ENCODE peak calls at places on chromosomes 13 and 19, in four cellular contexts. G, V, A and K are unnamed samples.
A peak's percentile ranks its signal among the peaks of the same experiment; 100 is the strongest.

GRCh38 chr13:31385534-31385933 is 185.8 kb downstream of the B3GLCT start:
- DNase-seq in G (no peak), V (no peak), A (no peak), K (no peak)

GRCh38 chr13:43390101-43390500 is 366.7 kb downstream of the DNAJC15 start:
- DNase-seq in G (no peak), V (no peak), A (no peak), K (no peak)

GRCh38 chr13:68609671-68610070 is 1379.5 kb upstream of the PCDH9 start:
- DNase-seq in G (no peak), V (no peak), A (no peak), K (no peak)

GRCh38 chr19:31693131-31693700 is 344.0 kb upstream of the TSHZ3 start:
- DNase-seq in G (no peak), V (no peak), A (no peak), K (no peak)

GRCh38 chr19:3175761-3176714 is 2.5 kb upstream of the S1PR4 start:
- DNase-seq in G (no peak), V (peak; percentile 56), A (no peak), K (no peak)

GRCh38 chr19:40091205-40092129 is 724 bp upstream of the ZNF780A start:
- DNase-seq in G (no peak), V (no peak), A (no peak), K (no peak)

GRCh38 chr13:99258946-99259345 is 767 bp upstream of the GPR18 start:
- DNase-seq in G (no peak), V (no peak), A (no peak), K (no peak)

GRCh38 chr19:4108767-4109625 is 14.9 kb downstream of the MAP2K2 start:
- DNase-seq in G (peak; percentile 41), V (no peak), A (no peak), K (no peak)

GRCh38 chr19:15944401-15944800 is 4.4 kb upstream of the OR10H4 start:
- DNase-seq in G (no peak), V (no peak), A (no peak), K (no peak)

GRCh38 chr19:2719910-2720776 is 1.0 kb downstream of the DIRAS1 start:
- DNase-seq in G (no peak), V (no peak), A (no peak), K (peak; percentile 40)

GRCh38 chr13:91586609-91587008 is 188.2 kb downstream of the GPC5 start:
- DNase-seq in G (no peak), V (no peak), A (no peak), K (no peak)

GRCh38 chr13:44697058-44697457 is 120.9 kb upstream of the TSC22D1 start:
- DNase-seq in G (no peak), V (no peak), A (no peak), K (peak; percentile 12)

GRCh38 chr13:112819816-112820215 is 130.0 kb downstream of the ATP11A start:
- DNase-seq in G (no peak), V (no peak), A (no peak), K (no peak)

GRCh38 chr19:4906963-4907362 is 2.3 kb upstream of the UHRF1 start:
- DNase-seq in G (no peak), V (no peak), A (no peak), K (no peak)

GRCh38 chr13:46367622-46368327 is 19.3 kb downstream of the RUBCNL start:
- DNase-seq in G (no peak), V (no peak), A (no peak), K (no peak)

GRCh38 chr19:15829277-15829770 is 13.9 kb upstream of the OR10H1 start:
- DNase-seq in G (no peak), V (no peak), A (no peak), K (no peak)